ENCODE peak calls at places on chromosomes 11 and 22, in five cellular contexts. One of them, this sample, is unnamed.

GRCh38 chr11:122656631-122657101 is 1.1 kb downstream of the UBASH3B start:
- DNase-seq in neuronal stem cell: peak; percentile 32
- DNase-seq in trophoblast cell: peak; percentile 45
- DNase-seq in H1: no peak
- DNase-seq in IMR-90: peak; percentile 56
- DNase-seq in this sample: peak; percentile 47

GRCh38 chr22:45878051-45878764 is 98.8 kb downstream of the WNT7B start:
- DNase-seq in neuronal stem cell: no peak
- DNase-seq in H1: peak; percentile 68
- DNase-seq in trophoblast cell: no peak
- DNase-seq in IMR-90: no peak
- DNase-seq in this sample: peak; percentile 38

GRCh38 chr11:120702656-120703055 is 191.1 kb downstream of the GRIK4 start:
- DNase-seq in H1: no peak
- DNase-seq in trophoblast cell: no peak
- DNase-seq in IMR-90: no peak
- DNase-seq in neuronal stem cell: no peak
- DNase-seq in this sample: no peak

GRCh38 chr11:76694664-76695063 is 24.1 kb upstream of the LRRC32 start:
- DNase-seq in IMR-90: peak; percentile 90
- DNase-seq in neuronal stem cell: no peak
- DNase-seq in H1: no peak
- DNase-seq in trophoblast cell: peak; percentile 74
- DNase-seq in this sample: no peak

GRCh38 chr11:118450451-118450850 is 14.2 kb downstream of the KMT2A start:
- DNase-seq in trophoblast cell: no peak
- DNase-seq in neuronal stem cell: no peak
- DNase-seq in IMR-90: no peak
- DNase-seq in H1: no peak
- DNase-seq in this sample: no peak

GRCh38 chr11:39724404-39724803 is 1735.0 kb downstream of the LRRC4C start:
- DNase-seq in H1: no peak
- DNase-seq in IMR-90: no peak
- DNase-seq in trophoblast cell: no peak
- DNase-seq in neuronal stem cell: no peak
- DNase-seq in this sample: peak; percentile 7

GRCh38 chr22:45284705-45285305 is at the start of gene UPK3A:
- DNase-seq in trophoblast cell: peak; percentile 68
- DNase-seq in neuronal stem cell: peak; percentile 64
- DNase-seq in H1: peak; percentile 94
- DNase-seq in IMR-90: no peak
- DNase-seq in this sample: peak; percentile 68

GRCh38 chr11:44633641-44634040 is 68.2 kb downstream of the CD82 start:
- DNase-seq in H1: peak; percentile 40
- DNase-seq in trophoblast cell: no peak
- DNase-seq in IMR-90: no peak
- DNase-seq in neuronal stem cell: no peak
- DNase-seq in this sample: peak; percentile 31

GRCh38 chr22:35352214-35353111 is 28.4 kb upstream of the HMOX1 start:
- DNase-seq in neuronal stem cell: no peak
- DNase-seq in IMR-90: no peak
- DNase-seq in H1: peak; percentile 76
- DNase-seq in trophoblast cell: peak; percentile 68
- DNase-seq in this sample: peak; percentile 68

GRCh38 chr11:10991372-10991771 is 133.5 kb upstream of the ZBED5 start:
- DNase-seq in trophoblast cell: no peak
- DNase-seq in H1: no peak
- DNase-seq in IMR-90: no peak
- DNase-seq in neuronal stem cell: no peak
- DNase-seq in this sample: no peak

DNA sequence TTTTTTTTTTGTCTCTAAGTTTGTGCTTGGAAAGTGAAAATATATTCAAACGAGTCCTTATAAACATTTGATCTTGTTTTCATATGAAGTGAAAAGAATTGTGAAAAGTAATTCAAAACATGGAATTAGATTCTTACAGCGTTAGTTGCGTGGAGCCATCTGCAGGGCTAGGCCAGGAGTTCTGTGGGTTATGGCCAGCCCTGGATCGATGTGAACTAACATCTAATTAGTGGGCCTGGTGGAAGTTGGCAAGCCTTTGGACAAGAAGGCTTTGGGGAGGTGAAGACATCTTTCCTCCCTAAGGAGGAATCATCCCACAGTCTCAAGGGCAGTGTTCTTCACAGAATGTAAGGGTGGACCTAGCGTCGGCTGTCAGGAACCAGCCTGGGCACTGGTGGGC is 37.3 kb downstream of the PARVA start:
- DNase-seq in H1: no peak
- DNase-seq in trophoblast cell: no peak
- DNase-seq in IMR-90: no peak
- DNase-seq in neuronal stem cell: no peak
- DNase-seq in this sample: no peak
- H3K27ac ChIP-seq in H1: no peak overlapping the region
- H3K27ac ChIP-seq in trophoblast cell: no peak overlapping the region
- H3K27ac ChIP-seq in IMR-90: peak overlapping the region; percentile 99
- H3K27ac ChIP-seq in neuronal stem cell: no peak overlapping the region
- H3K27ac ChIP-seq in this sample: no peak overlapping the region

DNA sequence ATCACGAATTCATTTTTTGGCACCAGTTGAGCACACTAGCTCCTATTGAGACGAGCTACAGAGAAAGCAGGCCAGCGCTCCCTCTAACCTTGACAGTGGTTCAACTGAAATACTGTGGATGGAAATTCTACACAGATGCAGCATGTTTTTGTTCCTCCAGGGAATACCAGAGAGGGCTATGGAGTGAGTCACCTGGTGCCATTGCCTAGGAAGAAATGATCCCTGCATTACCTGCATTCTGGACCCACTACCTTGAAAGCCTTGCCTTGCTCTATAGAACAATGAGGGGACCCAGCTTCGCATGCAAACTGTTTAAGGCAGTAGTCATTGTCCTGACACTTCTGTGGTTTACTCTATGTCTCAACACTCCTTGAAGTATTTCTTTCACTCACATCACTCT is 108.1 kb upstream of the ARHGAP42 start:
- DNase-seq in trophoblast cell: peak; percentile 73
- DNase-seq in H1: no peak
- DNase-seq in neuronal stem cell: no peak
- DNase-seq in IMR-90: peak; percentile 61
- DNase-seq in this sample: peak; percentile 94
- H4K8ac ChIP-seq in trophoblast cell: no peak overlapping the region
- H4K8ac ChIP-seq in H1: no peak overlapping the region
- H4K8ac ChIP-seq in neuronal stem cell: no peak overlapping the region
- H4K8ac ChIP-seq in IMR-90: no peak overlapping the region
- H4K8ac ChIP-seq in this sample: no peak overlapping the region

GRCh38 chr11:70028147-70028855 is 49.8 kb upstream of the ANO1 start:
- DNase-seq in H1: peak; percentile 37
- DNase-seq in IMR-90: no peak
- DNase-seq in trophoblast cell: no peak
- DNase-seq in neuronal stem cell: no peak
- DNase-seq in this sample: no peak

GRCh38 chr11:70027451-70027850 is 50.7 kb upstream of the ANO1 start:
- DNase-seq in IMR-90: no peak
- DNase-seq in trophoblast cell: no peak
- DNase-seq in neuronal stem cell: no peak
- DNase-seq in H1: peak; percentile 23
- DNase-seq in this sample: no peak

GRCh38 chr11:70029831-70030811 is 48.0 kb upstream of the ANO1 start:
- DNase-seq in trophoblast cell: no peak
- DNase-seq in IMR-90: no peak
- DNase-seq in H1: no peak
- DNase-seq in neuronal stem cell: no peak
- DNase-seq in this sample: no peak

GRCh38 chr11:70026726-70027125 is 51.4 kb upstream of the ANO1 start:
- DNase-seq in H1: peak; percentile 17
- DNase-seq in IMR-90: no peak
- DNase-seq in trophoblast cell: no peak
- DNase-seq in neuronal stem cell: no peak
- DNase-seq in this sample: no peak

DNA sequence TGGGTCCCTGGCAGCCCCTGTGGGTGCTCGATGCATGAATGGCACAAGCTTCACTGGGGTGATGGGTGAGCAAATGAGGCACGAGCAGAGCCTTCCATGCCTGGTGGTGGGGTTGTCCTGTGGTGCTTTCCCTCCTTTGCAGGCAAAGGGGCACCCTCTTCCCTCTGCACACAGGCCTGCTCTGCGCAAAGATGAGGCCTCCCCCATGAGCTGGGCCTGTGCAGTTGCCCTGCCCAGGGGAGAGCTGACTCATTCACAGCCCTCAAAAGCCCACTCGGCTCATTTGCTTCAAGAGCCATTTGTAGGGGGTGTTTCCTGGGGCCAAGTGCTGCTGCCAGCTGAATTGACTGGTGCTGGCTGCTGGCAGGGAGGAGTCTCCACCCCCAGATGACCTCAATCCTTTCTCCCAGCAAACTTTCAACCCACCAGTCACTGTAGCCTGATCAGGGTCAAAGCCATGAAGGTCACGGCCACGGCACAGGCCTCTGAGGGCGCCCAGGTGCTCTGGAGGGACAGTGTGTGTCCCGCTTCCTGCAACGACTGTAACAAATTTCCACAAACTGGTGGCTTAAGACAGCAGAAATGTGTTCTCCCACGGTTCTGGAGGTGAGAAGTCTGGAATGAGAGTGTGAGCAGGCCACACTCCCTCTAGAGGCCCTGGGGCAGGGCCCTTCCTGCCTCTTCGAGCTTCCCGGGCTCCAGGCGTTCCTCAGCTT is 48.8 kb upstream of the ANO1 start:
- DNase-seq in trophoblast cell: no peak
- DNase-seq in neuronal stem cell: no peak
- DNase-seq in H1: no peak
- DNase-seq in IMR-90: no peak
- DNase-seq in this sample: peak; percentile 55
- H3K4me3 ChIP-seq in trophoblast cell: no peak overlapping the region
- H3K4me3 ChIP-seq in neuronal stem cell: no peak overlapping the region
- H3K4me3 ChIP-seq in H1: no peak overlapping the region
- H3K4me3 ChIP-seq in IMR-90: no peak overlapping the region
- H3K4me3 ChIP-seq in this sample: no peak overlapping the region

GRCh38 chr22:48403521-48403921 is 1424.2 kb downstream of the BRD1 start:
- DNase-seq in trophoblast cell: no peak
- DNase-seq in neuronal stem cell: no peak
- DNase-seq in H1: peak; percentile 33
- DNase-seq in IMR-90: no peak
- DNase-seq in this sample: no peak
- H3K27ac ChIP-seq in trophoblast cell: no peak overlapping the region
- H3K27ac ChIP-seq in neuronal stem cell: no peak overlapping the region
- H3K27ac ChIP-seq in H1: no peak overlapping the region
- H3K27ac ChIP-seq in IMR-90: no peak overlapping the region
- H3K27ac ChIP-seq in this sample: no peak overlapping the region

DNA sequence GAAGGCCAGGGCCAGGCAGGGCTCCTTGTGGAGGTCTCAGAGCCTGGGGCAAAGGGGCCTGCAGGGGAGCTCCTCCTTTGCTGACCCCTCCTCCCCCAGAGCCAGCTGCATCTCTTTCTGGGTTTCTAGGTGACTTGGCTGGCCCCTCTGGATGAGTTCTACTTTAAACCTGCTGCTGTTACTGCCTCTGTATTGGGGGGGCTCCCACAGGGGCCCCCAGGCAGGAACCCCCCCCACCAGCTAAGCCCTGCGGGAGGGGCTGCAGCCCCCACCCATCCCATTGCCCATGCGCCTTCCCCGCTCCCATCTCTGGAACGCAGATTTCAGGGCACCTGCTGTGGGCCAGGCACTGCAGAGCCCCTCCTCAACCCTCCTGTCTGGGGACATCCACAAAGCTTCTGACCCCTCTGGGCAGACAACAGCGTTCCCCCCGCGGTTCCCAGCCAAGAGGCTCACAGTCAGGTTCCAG is 890 bp upstream of the PLCB3 start:
- DNase-seq in IMR-90: no peak
- DNase-seq in trophoblast cell: no peak
- DNase-seq in neuronal stem cell: no peak
- DNase-seq in H1: no peak
- DNase-seq in this sample: no peak
- H4K8ac ChIP-seq in IMR-90: peak overlapping the region; percentile 23
- H4K8ac ChIP-seq in trophoblast cell: no peak overlapping the region
- H4K8ac ChIP-seq in neuronal stem cell: peak overlapping the region; percentile 49
- H4K8ac ChIP-seq in H1: peak overlapping the region; percentile 76
- H4K8ac ChIP-seq in this sample: no peak overlapping the region

GRCh38 chr11:66639066-66639813 is 737 bp downstream of the RBM4 start:
- DNase-seq in IMR-90: peak; percentile 42
- DNase-seq in trophoblast cell: peak; percentile 61
- DNase-seq in neuronal stem cell: no peak
- DNase-seq in H1: no peak
- DNase-seq in this sample: peak; percentile 57

GRCh38 chr11:66637557-66638176 is 836 bp upstream of the RBM4 start:
- DNase-seq in neuronal stem cell: peak; percentile 20
- DNase-seq in trophoblast cell: no peak
- DNase-seq in H1: no peak
- DNase-seq in IMR-90: peak; percentile 46
- DNase-seq in this sample: no peak

GRCh38 chr11:66638177-66639065 is at the start of gene RBM4:
- DNase-seq in trophoblast cell: peak; percentile 100
- DNase-seq in IMR-90: peak; percentile 100
- DNase-seq in neuronal stem cell: peak; percentile 100
- DNase-seq in H1: peak; percentile 94
- DNase-seq in this sample: peak; percentile 100

GRCh38 chr11:66643745-66644437 is 5.4 kb downstream of the RBM4 start:
- DNase-seq in trophoblast cell: no peak
- DNase-seq in H1: no peak
- DNase-seq in neuronal stem cell: no peak
- DNase-seq in IMR-90: no peak
- DNase-seq in this sample: no peak

GRCh38 chr11:66641834-66642233 is 3.3 kb downstream of the RBM4 start:
- DNase-seq in trophoblast cell: peak; percentile 49
- DNase-seq in IMR-90: no peak
- DNase-seq in neuronal stem cell: no peak
- DNase-seq in H1: no peak
- DNase-seq in this sample: no peak
- H3K4me3 ChIP-seq in trophoblast cell: no peak overlapping the region
- H3K4me3 ChIP-seq in IMR-90: no peak overlapping the region
- H3K4me3 ChIP-seq in neuronal stem cell: no peak overlapping the region
- H3K4me3 ChIP-seq in H1: peak overlapping the region; percentile 0
- H3K4me3 ChIP-seq in this sample: no peak overlapping the region

GRCh38 chr11:130509942-130510341 is 61.5 kb downstream of the ADAMTS15 start:
- DNase-seq in trophoblast cell: no peak
- DNase-seq in IMR-90: no peak
- DNase-seq in neuronal stem cell: no peak
- DNase-seq in H1: peak; percentile 34
- DNase-seq in this sample: no peak
- H3K27ac ChIP-seq in trophoblast cell: no peak overlapping the region
- H3K27ac ChIP-seq in IMR-90: peak overlapping the region; percentile 71
- H3K27ac ChIP-seq in neuronal stem cell: no peak overlapping the region
- H3K27ac ChIP-seq in H1: no peak overlapping the region
- H3K27ac ChIP-seq in this sample: no peak overlapping the region

GRCh38 chr11:62337682-62338181 is 484 bp downstream of the ASRGL1 start:
- DNase-seq in H1: no peak
- DNase-seq in neuronal stem cell: peak; percentile 23
- DNase-seq in trophoblast cell: peak; percentile 16
- DNase-seq in IMR-90: no peak
- DNase-seq in this sample: peak; percentile 29
- H4K8ac ChIP-seq in H1: peak overlapping the region; percentile 81
- H4K8ac ChIP-seq in neuronal stem cell: no peak overlapping the region
- H4K8ac ChIP-seq in trophoblast cell: no peak overlapping the region
- H4K8ac ChIP-seq in IMR-90: no peak overlapping the region
- H4K8ac ChIP-seq in this sample: no peak overlapping the region

This sample was measured in mesendoderm.